ENCODE peak calls at places on chromosomes 16 and 17, in eight cellular contexts. C is fibroblast of lung, D is SJCRH30, G is mucosa of descending colon, I is PC-9, Y is endodermal cell, F is Peyer's patch, U is ascending aorta. N is an unnamed sample.
A peak's percentile ranks its signal among the peaks of the same experiment; 100 is the strongest.

GRCh38 chr16:89359296-89360147 is 130.8 kb downstream of the ANKRD11 start:
- DNase-seq in D (peak; percentile 70), F (no peak), Y (no peak), C (no peak), U (no peak), I (no peak), G (peak; percentile 34), N (no peak)

GRCh38 chr17:7446669-7447068 is 1.8 kb downstream of the CHRNB1 start:
- DNase-seq in D (no peak), C (no peak), U (no peak), Y (peak; percentile 73), G (no peak), F (no peak), I (no peak), N (no peak)

GRCh38 chr17:15086776-15087175 is 178.3 kb downstream of the PMP22 start:
- DNase-seq in G (no peak), F (no peak), D (no peak), I (no peak), Y (peak; percentile 53), C (no peak), U (no peak), N (no peak)

GRCh38 chr16:72877374-72878028 is 170.4 kb downstream of the ZFHX3 start:
- DNase-seq in I (peak; percentile 68), U (no peak), F (no peak), C (peak; percentile 69), D (peak; percentile 50), Y (peak; percentile 60), G (no peak), N (peak; percentile 95)

GRCh38 chr16:69112285-69113129 is 7.1 kb downstream of the HAS3 start:
- DNase-seq in D (peak; percentile 59), C (peak; percentile 38), I (peak; percentile 39), G (no peak), F (peak; percentile 71), Y (peak; percentile 94), U (no peak), N (peak; percentile 75)

GRCh38 chr16:26316683-26317464 is 625.1 kb downstream of the HS3ST4 start:
- DNase-seq in D (peak; percentile 5), I (no peak), U (no peak), G (no peak), C (no peak), Y (peak; percentile 88), F (no peak), N (no peak)

GRCh38 chr17:35050170-35050569 is 13.3 kb downstream of the RFFL start:
- DNase-seq in I (no peak), F (no peak), C (no peak), Y (no peak), U (no peak), G (no peak), D (no peak), N (no peak)

GRCh38 chr17:65855675-65856074 is 294.2 kb upstream of the AXIN2 start:
- DNase-seq in G (no peak), C (no peak), D (no peak), I (no peak), F (no peak), U (no peak), Y (no peak), N (no peak)

GRCh38 chr16:70254965-70255286 is 3.2 kb upstream of the EXOSC6 start:
- DNase-seq in I (no peak), F (no peak), G (no peak), Y (no peak), U (no peak), C (no peak), D (no peak), N (no peak)

GRCh38 chr17:55278173-55278748 is 13.5 kb downstream of the HLF start:
- DNase-seq in D (no peak), U (no peak), Y (no peak), I (no peak), G (no peak), C (no peak), F (no peak), N (no peak)

GRCh38 chr17:6313835-6314234 is 121.1 kb downstream of the AIPL1 start:
- DNase-seq in I (no peak), G (no peak), C (no peak), D (no peak), U (no peak), F (no peak), Y (peak; percentile 45), N (no peak)

GRCh38 chr16:3004781-3005284 is 7.9 kb upstream of the CLDN9 start:
- DNase-seq in C (no peak), G (peak; percentile 80), I (peak; percentile 78), F (peak; percentile 77), U (no peak), D (no peak), Y (peak; percentile 83), N (no peak)

GRCh38 chr17:38352245-38353083 is 820 bp downstream of the SOCS7 start:
- DNase-seq in U (no peak), G (no peak), I (peak; percentile 14), F (peak; percentile 59), D (peak; percentile 28), Y (peak; percentile 88), C (peak; percentile 12), N (peak; percentile 35)

GRCh38 chr17:63549946-63550815 is at the start of gene DCAF7:
- DNase-seq in U (peak; percentile 97), I (peak; percentile 99), G (peak; percentile 98), C (peak; percentile 100), Y (peak; percentile 100), D (peak; percentile 99), F (peak; percentile 99), N (peak; percentile 100)

GRCh38 chr17:63549289-63549945 is 860 bp upstream of the DCAF7 start:
- DNase-seq in G (no peak), C (no peak), U (no peak), F (no peak), Y (no peak), I (no peak), D (no peak), N (no peak)

GRCh38 chr17:63555475-63556156 is 5.3 kb downstream of the DCAF7 start:
- DNase-seq in F (no peak), D (no peak), I (no peak), G (no peak), U (no peak), Y (peak; percentile 20), C (no peak), N (no peak)

GRCh38 chr17:63550816-63551639 is 751 bp downstream of the DCAF7 start:
- DNase-seq in G (no peak), D (peak; percentile 57), C (peak; percentile 20), Y (peak; percentile 83), F (no peak), I (no peak), U (no peak), N (peak; percentile 50)

GRCh38 chr17:63552211-63552610 is 1.9 kb downstream of the DCAF7 start:
- DNase-seq in Y (peak; percentile 36), F (no peak), D (no peak), C (peak; percentile 11), G (no peak), U (no peak), I (no peak), N (no peak)
- H3K4me1 ChIP-seq in Y (peaks cover 3% of the 10 kb centered on the region), F (peaks cover 45% of the 10 kb centered on the region), D (no peaks in the 10 kb centered on the region), C (peaks cover 8% of the 10 kb centered on the region), G (peaks cover 24% of the 10 kb centered on the region), U (peaks cover 17% of the 10 kb centered on the region), I (peaks cover 22% of the 10 kb centered on the region), N (peaks cover 18% of the 10 kb centered on the region)

DNA sequence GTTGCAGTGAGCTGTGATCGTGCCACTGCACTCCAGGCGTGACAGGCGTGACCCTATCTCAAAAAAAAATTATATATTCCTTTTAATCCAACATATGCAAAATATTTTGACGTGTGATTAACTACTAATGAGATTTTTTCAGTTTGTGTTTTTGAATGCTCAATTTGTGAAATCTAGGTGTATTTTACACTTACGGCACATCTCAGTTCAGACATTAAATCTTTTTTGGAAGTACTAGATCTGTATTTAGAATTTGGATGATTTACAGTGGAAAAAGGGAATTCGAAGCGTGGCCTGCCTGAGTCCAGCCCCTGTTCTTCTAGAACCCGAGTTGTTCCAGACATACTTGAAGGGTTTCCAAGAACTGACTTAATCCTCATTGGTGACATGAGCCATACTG is 26.9 kb downstream of the LLGL2 start:
- DNase-seq in D (no peak), I (no peak), C (no peak), U (no peak), Y (no peak), F (no peak), G (no peak), N (no peak)
- H3K4me1 ChIP-seq in D (peaks cover 22% of the 10 kb centered on the region), I (peaks cover 44% of the 10 kb centered on the region), C (no peaks in the 10 kb centered on the region), U (peaks cover under 1% of the 10 kb centered on the region), Y (peaks cover 16% of the 10 kb centered on the region), F (peaks cover 20% of the 10 kb centered on the region), G (peaks cover 48% of the 10 kb centered on the region), N (peaks cover 15% of the 10 kb centered on the region)

GRCh38 chr16:67166035-67166882 is 1.7 kb downstream of the HSF4 start:
- DNase-seq in G (no peak), C (no peak), U (no peak), I (no peak), F (no peak), D (no peak), Y (peak; percentile 51), N (no peak)

GRCh38 chr16:67163903-67164558 is 514 bp upstream of the HSF4 start:
- DNase-seq in F (no peak), G (no peak), D (no peak), I (no peak), Y (peak; percentile 66), U (no peak), C (peak; percentile 57), N (no peak)

GRCh38 chr16:67163164-67163902 is 1.2 kb upstream of the HSF4 start:
- DNase-seq in D (no peak), U (no peak), Y (peak; percentile 82), G (peak; percentile 70), C (peak; percentile 56), I (no peak), F (peak; percentile 59), N (no peak)

GRCh38 chr16:67165121-67166034 is 833 bp downstream of the HSF4 start:
- DNase-seq in F (no peak), I (no peak), U (no peak), C (no peak), Y (peak; percentile 76), D (no peak), G (no peak), N (no peak)

GRCh38 chr16:67164599-67165061 is at the start of gene HSF4:
- DNase-seq in F (peak; percentile 83), C (peak; percentile 44), U (no peak), I (no peak), G (peak; percentile 74), Y (peak; percentile 69), D (no peak), N (no peak)
- H3K4me1 ChIP-seq in F (peaks cover 57% of the 10 kb centered on the region), C (peaks cover 9% of the 10 kb centered on the region), U (peaks cover 48% of the 10 kb centered on the region), I (peaks cover 6% of the 10 kb centered on the region), G (peaks cover 50% of the 10 kb centered on the region), Y (no peaks in the 10 kb centered on the region), D (peaks cover 15% of the 10 kb centered on the region), N (peaks cover 14% of the 10 kb centered on the region)

DNA sequence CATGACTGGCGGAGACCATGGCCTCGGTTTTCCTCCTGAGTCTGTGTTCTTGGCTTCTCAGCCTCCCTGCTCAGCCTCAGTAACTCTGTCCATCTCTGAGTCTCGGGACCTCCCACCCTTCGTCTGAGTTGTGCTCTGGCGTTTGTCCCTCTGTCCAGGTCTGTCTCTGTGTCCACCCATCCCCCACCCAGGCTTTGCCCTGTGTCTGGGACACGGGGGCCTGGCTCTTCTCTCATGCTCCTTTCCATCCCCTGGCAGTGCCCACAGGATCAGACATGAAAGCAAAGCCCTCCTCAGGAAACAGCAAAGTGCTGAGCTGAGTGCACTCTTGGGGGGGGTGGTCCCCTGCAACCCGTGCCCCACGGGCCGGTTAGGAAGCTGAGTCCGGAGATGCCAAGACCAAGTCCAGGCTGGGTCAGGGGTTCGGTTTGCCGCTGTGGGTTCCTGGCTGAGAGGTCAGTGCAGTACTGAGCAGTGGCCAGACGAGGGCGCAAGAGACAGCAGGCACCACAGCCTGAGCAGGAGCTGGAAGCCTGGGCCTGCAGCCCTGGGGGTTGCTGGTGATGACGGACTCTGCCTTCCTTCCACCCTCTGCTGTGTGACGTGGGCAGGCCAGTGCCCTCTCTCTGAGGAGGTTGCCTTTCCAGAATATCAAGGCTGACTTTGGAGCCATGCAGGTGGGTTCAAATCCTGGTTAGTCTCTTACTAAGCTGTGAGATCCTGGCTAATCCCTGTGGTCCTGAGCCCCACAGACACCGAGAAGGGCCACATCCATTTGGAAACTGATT is 2.5 kb downstream of the P2RX1 start:
- DNase-seq in I (peak; percentile 83), F (peak; percentile 88), Y (peak; percentile 98), G (peak; percentile 90), U (no peak), C (peak; percentile 68), D (peak; percentile 64), N (peak; percentile 62)
- H3K4me1 ChIP-seq in I (no peaks in the 10 kb centered on the region), F (peaks cover 25% of the 10 kb centered on the region), Y (no peaks in the 10 kb centered on the region), G (peaks cover 23% of the 10 kb centered on the region), U (peaks cover 14% of the 10 kb centered on the region), C (no peaks in the 10 kb centered on the region), D (peaks cover 9% of the 10 kb centered on the region), N (peaks cover 45% of the 10 kb centered on the region)